ENCODE peak calls at places on chromosomes 16 and 17, in ten cellular contexts. Z, Y, G, M, L, F, U, C, D and J are unnamed samples.

GRCh38 chr17:9271989-9272388 is 250.7 kb downstream of the NTN1 start:
- DNase-seq in Z (no peak), Y (no peak), G (no peak), M (no peak), L (no peak), F (no peak), U (no peak), C (no peak), D (no peak), J (no peak)

GRCh38 chr16:63066552-63066951 is 1030.3 kb upstream of the CDH8 start:
- DNase-seq in Z (no peak), Y (no peak), G (no peak), M (no peak), L (no peak), F (no peak), U (no peak), C (no peak), D (no peak), J (no peak)

GRCh38 chr17:74008196-74008595 is 195.3 kb upstream of the RPL38 start:
- DNase-seq in Z (no peak), Y (peak; percentile 46), G (no peak), M (peak; percentile 3), L (no peak), F (peak; percentile 68), U (peak; percentile 36), C (peak; percentile 44), D (no peak), J (no peak)

GRCh38 chr16:49473773-49474172 is 100.2 kb downstream of the C16orf78 start:
- DNase-seq in Z (no peak), Y (no peak), G (no peak), M (no peak), L (no peak), F (no peak), U (no peak), C (no peak), D (no peak), J (no peak)

GRCh38 chr17:2084766-2085647 is 30.1 kb downstream of the HIC1 start:
- DNase-seq in Z (peak; percentile 94), Y (no peak), G (peak; percentile 54), M (peak; percentile 34), L (no peak), F (no peak), U (no peak), C (no peak), D (peak; percentile 84), J (peak; percentile 87)

GRCh38 chr16:47713225-47713595 is 252.1 kb downstream of the PHKB start:
- DNase-seq in Z (peak; percentile 80), Y (peak; percentile 36), G (peak; percentile 92), M (peak; percentile 51), L (no peak), F (no peak), U (no peak), C (no peak), D (peak; percentile 15), J (peak; percentile 27)

GRCh38 chr16:4802659-4803287 is 340 bp upstream of the ROGDI start:
- DNase-seq in Z (peak; percentile 94), Y (peak; percentile 91), G (peak; percentile 90), M (peak; percentile 92), L (peak; percentile 86), F (peak; percentile 100), U (peak; percentile 99), C (peak; percentile 95), D (peak; percentile 84), J (peak; percentile 98)

GRCh38 chr17:68455756-68456528 is 1.4 kb downstream of the WIPI1 start:
- DNase-seq in Z (peak; percentile 87), Y (no peak), G (peak; percentile 95), M (peak; percentile 86), L (no peak), F (no peak), U (no peak), C (peak; percentile 67), D (peak; percentile 71), J (peak; percentile 94)

GRCh38 chr17:64240261-64240740 is 22.8 kb downstream of the TEX2 start:
- DNase-seq in Z (peak; percentile 73), Y (no peak), G (peak; percentile 69), M (peak; percentile 56), L (no peak), F (no peak), U (no peak), C (peak; percentile 39), D (no peak), J (no peak)

GRCh38 chr16:74936902-74937560 is 47.9 kb downstream of the WDR59 start:
- DNase-seq in Z (peak; percentile 91), Y (peak; percentile 16), G (peak; percentile 21), M (peak; percentile 89), L (no peak), F (no peak), U (no peak), C (peak; percentile 6), D (peak; percentile 31), J (peak; percentile 60)

GRCh38 chr17:78019367-78019975 is 61.0 kb downstream of the TNRC6C start:
- DNase-seq in Z (peak; percentile 56), Y (no peak), G (peak; percentile 55), M (peak; percentile 45), L (no peak), F (no peak), U (no peak), C (peak; percentile 40), D (no peak), J (peak; percentile 75)

GRCh38 chr17:50781167-50781566 is 13.8 kb upstream of the ANKRD40CL start:
- DNase-seq in Z (no peak), Y (no peak), G (no peak), M (no peak), L (no peak), F (no peak), U (no peak), C (no peak), D (no peak), J (no peak)

GRCh38 chr17:4788807-4789700 is at the start of gene GLTPD2:
- DNase-seq in Z (peak; percentile 10), Y (no peak), G (peak; percentile 29), M (peak; percentile 22), L (no peak), F (no peak), U (no peak), C (no peak), D (no peak), J (no peak)

GRCh38 chr16:27221576-27222498 is 18.5 kb downstream of the KDM8 start:
- DNase-seq in Z (peak; percentile 62), Y (no peak), G (no peak), M (no peak), L (no peak), F (no peak), U (no peak), C (no peak), D (peak; percentile 85), J (peak; percentile 19)

GRCh38 chr17:42273474-42274272 is 2.5 kb downstream of the STAT5B start:
- DNase-seq in Z (no peak), Y (no peak), G (peak; percentile 81), M (no peak), L (no peak), F (no peak), U (no peak), C (no peak), D (no peak), J (no peak)

GRCh38 chr17:70040336-70040735 is 34.7 kb upstream of the KCNJ16 start:
- DNase-seq in Z (no peak), Y (no peak), G (peak; percentile 40), M (peak; percentile 13), L (no peak), F (no peak), U (no peak), C (no peak), D (no peak), J (no peak)

GRCh38 chr17:57756941-57757340 is 11.8 kb upstream of the CCDC182 start:
- DNase-seq in Z (no peak), Y (no peak), G (no peak), M (no peak), L (no peak), F (no peak), U (no peak), C (no peak), D (no peak), J (no peak)

GRCh38 chr16:87809150-87809902 is 43.5 kb upstream of the KLHDC4 start:
- DNase-seq in Z (no peak), Y (no peak), G (no peak), M (no peak), L (peak; percentile 79), F (no peak), U (peak; percentile 42), C (no peak), D (no peak), J (no peak)

GRCh38 chr16:5862103-5863003 is 764.8 kb upstream of the EEF2KMT start:
- DNase-seq in Z (no peak), Y (no peak), G (no peak), M (no peak), L (no peak), F (no peak), U (no peak), C (no peak), D (no peak), J (no peak)

GRCh38 chr17:63136381-63137012 is 170.5 kb downstream of the TANC2 start:
- DNase-seq in Z (no peak), Y (no peak), G (no peak), M (no peak), L (no peak), F (no peak), U (no peak), C (no peak), D (no peak), J (no peak)

GRCh38 chr16:69935740-69936139 is 15.4 kb upstream of the CLEC18A start:
- DNase-seq in Z (no peak), Y (no peak), G (no peak), M (no peak), L (no peak), F (no peak), U (no peak), C (no peak), D (no peak), J (no peak)

GRCh38 chr16:67016143-67016542 is 12.8 kb upstream of the CBFB start:
- DNase-seq in Z (no peak), Y (no peak), G (no peak), M (no peak), L (no peak), F (no peak), U (no peak), C (no peak), D (no peak), J (no peak)